ENCODE peak calls at places on chromosomes 7 and 10, in seven cellular contexts. K, T, F, R, M, Z and U are unnamed samples.

GRCh38 chr7:134873253-134873652 is 93.8 kb downstream of the CALD1 start:
- DNase-seq in K (no peak), T (no peak), F (peak), R (no peak), M (no peak), Z (no peak), U (no peak)

GRCh38 chr10:116766241-116767198 is 24.2 kb upstream of the HSPA12A start:
- DNase-seq in K (no peak), T (no peak), F (no peak), R (no peak), M (no peak), Z (no peak), U (no peak)

GRCh38 chr7:31633894-31634494 is 53.0 kb upstream of the PPP1R17 start:
- DNase-seq in K (no peak), T (peak), F (peak), R (no peak), M (peak), Z (peak), U (peak)

GRCh38 chr10:24721254-24722106 is 2.2 kb downstream of the ARHGAP21 start:
- DNase-seq in K (peak), T (no peak), F (peak), R (peak), M (peak), Z (peak), U (peak)

GRCh38 chr10:95513941-95514392 is 47.2 kb downstream of the SORBS1 start:
- DNase-seq in K (no peak), T (peak), F (peak), R (no peak), M (no peak), Z (no peak), U (no peak)

GRCh38 chr10:88159127-88159829 is 295.9 kb downstream of the PTEN start:
- DNase-seq in K (no peak), T (no peak), F (no peak), R (no peak), M (no peak), Z (no peak), U (no peak)

GRCh38 chr7:46494026-46494425 is 573.0 kb upstream of the IGFBP3 start:
- DNase-seq in K (no peak), T (no peak), F (peak), R (no peak), M (no peak), Z (no peak), U (no peak)

GRCh38 chr7:47337021-47337492 is 244.9 kb downstream of the TNS3 start:
- DNase-seq in K (no peak), T (no peak), F (no peak), R (no peak), M (no peak), Z (no peak), U (no peak)

GRCh38 chr10:118957966-118958365 is 71.5 kb upstream of the NANOS1 start:
- DNase-seq in K (no peak), T (no peak), F (no peak), R (no peak), M (no peak), Z (no peak), U (no peak)

GRCh38 chr10:3773465-3774017 is 11.5 kb downstream of the KLF6 start:
- DNase-seq in K (no peak), T (no peak), F (peak), R (no peak), M (no peak), Z (no peak), U (no peak)

GRCh38 chr10:23702977-23703414 is 264.1 kb downstream of the OTUD1 start:
- DNase-seq in K (peak), T (peak), F (peak), R (no peak), M (peak), Z (peak), U (peak)

GRCh38 chr10:76647276-76647675 is 990.3 kb downstream of the KCNMA1 start:
- DNase-seq in K (no peak), T (no peak), F (peak), R (no peak), M (no peak), Z (no peak), U (no peak)

GRCh38 chr10:114655671-114656070 is 2.4 kb downstream of the ABLIM1 start:
- DNase-seq in K (no peak), T (no peak), F (no peak), R (no peak), M (no peak), Z (no peak), U (no peak)

GRCh38 chr10:27607591-27607990 is 103.5 kb downstream of the RAB18 start:
- DNase-seq in K (no peak), T (no peak), F (no peak), R (no peak), M (no peak), Z (no peak), U (no peak)

GRCh38 chr7:108973075-108973474 is 403.4 kb downstream of the DNAJB9 start:
- DNase-seq in K (no peak), T (no peak), F (no peak), R (no peak), M (no peak), Z (no peak), U (peak)

GRCh38 chr10:7186387-7187032 is 224.3 kb downstream of the SFMBT2 start:
- DNase-seq in K (no peak), T (no peak), F (no peak), R (no peak), M (no peak), Z (no peak), U (no peak)

GRCh38 chr7:114715907-114716306 is 206.0 kb upstream of the MDFIC start:
- DNase-seq in K (no peak), T (no peak), F (peak), R (no peak), M (no peak), Z (no peak), U (no peak)

GRCh38 chr7:94022550-94022949 is 18.4 kb upstream of the BET1 start:
- DNase-seq in K (no peak), T (no peak), F (no peak), R (no peak), M (no peak), Z (no peak), U (no peak)

GRCh38 chr10:102280397-102281015 is 35.2 kb downstream of the GBF1 start:
- DNase-seq in K (peak), T (no peak), F (peak), R (no peak), M (no peak), Z (peak), U (peak)

GRCh38 chr10:13376297-13376696 is 28.2 kb upstream of the SEPHS1 start:
- DNase-seq in K (no peak), T (no peak), F (no peak), R (no peak), M (no peak), Z (no peak), U (no peak)

GRCh38 chr7:28065308-28065707 is 115.3 kb downstream of the JAZF1 start:
- DNase-seq in K (no peak), T (no peak), F (peak), R (no peak), M (no peak), Z (no peak), U (no peak)

GRCh38 chr7:7772385-7772784 is 54.0 kb upstream of the RPA3 start:
- DNase-seq in K (no peak), T (peak), F (no peak), R (no peak), M (no peak), Z (no peak), U (no peak)

GRCh38 chr10:37436361-37436760 is 311.0 kb downstream of the ANKRD30A start:
- DNase-seq in K (no peak), T (no peak), F (no peak), R (no peak), M (no peak), Z (no peak), U (no peak)

GRCh38 chr10:37434091-37434490 is 308.7 kb downstream of the ANKRD30A start:
- DNase-seq in K (no peak), T (peak), F (peak), R (no peak), M (no peak), Z (no peak), U (no peak)
- TF ChIP-seq CTCF in K (peak), T (peak), F (no peak), R (no peak), M (no peak), Z (no peak), U (no peak)

DNA sequence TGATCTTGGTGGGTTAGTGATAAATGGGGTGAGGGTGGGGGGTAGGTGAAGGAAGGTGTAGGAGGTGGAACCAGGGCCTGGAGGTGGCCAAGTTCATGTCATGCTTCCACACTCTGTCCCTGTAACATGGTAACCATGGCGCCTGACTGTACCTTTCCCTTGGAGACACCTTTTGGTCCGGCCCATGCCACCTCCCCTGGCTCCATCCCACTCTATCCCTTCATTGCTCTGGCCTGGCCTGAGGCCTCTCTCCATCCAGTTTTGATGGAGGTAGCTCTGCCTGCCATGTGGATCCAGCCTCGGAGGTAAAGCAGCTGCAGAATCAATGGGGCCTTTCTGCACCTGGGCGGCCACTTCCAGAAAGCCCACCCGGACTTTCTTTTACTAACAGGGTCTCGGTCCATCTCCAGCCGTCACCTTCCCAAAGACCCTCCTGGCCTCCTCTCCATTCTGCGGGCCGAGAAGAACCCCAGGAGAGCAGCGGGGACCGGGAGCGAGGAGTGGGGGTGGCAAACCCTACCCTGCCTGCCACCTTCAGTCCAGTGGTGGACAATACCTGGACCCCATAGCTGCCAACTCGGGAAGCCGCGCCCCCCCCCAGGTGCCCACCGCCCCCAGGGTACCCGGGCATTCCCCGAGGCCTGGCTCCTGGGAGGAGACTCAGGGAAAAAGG is 504 bp upstream of the TRRAP start:
- DNase-seq in K (no peak), T (no peak), F (no peak), R (no peak), M (no peak), Z (no peak), U (no peak)
- TF ChIP-seq CTCF in K (no peak), T (no peak), F (no peak), R (no peak), M (no peak), Z (no peak), U (no peak)

GRCh38 chr7:43799605-43800004 is 41.1 kb downstream of the BLVRA start:
- DNase-seq in K (no peak), T (no peak), F (no peak), R (no peak), M (no peak), Z (no peak), U (no peak)
- TF ChIP-seq CTCF in K (no peak), T (no peak), F (no peak), R (no peak), M (no peak), Z (no peak), U (no peak)

DNA sequence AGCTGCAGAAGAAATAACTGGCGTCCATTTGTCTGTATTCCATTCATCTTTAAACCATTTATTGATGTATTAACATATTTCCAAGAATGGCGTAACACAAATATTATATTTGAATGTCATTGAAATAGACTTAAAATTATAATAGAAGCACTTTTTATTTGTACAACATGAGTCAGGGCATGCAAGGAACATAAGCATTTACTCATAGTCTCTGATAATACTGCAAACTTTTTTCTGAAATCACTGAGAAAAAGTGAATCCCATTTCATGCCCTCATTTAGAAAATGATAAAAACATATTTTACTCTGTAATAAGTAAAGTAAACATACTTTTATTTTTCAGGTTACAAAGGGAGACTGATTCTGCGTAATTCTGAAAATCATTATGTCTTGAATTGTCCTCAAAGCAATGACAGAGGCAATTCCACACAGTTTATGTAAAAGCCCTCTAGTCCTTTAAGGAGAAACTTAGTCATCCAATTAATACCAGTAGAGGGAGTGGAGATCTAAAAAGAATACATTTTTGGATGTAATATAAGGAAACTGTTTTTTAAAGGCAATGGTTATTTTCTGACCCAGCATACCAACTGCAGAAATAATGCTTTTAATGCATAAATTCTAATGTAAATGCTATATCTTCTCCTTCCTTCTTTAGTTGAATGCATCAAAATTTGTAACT is 58.1 kb downstream of the AGMO start:
- DNase-seq in K (no peak), T (no peak), F (peak), R (no peak), M (no peak), Z (no peak), U (no peak)
- TF ChIP-seq CTCF in K (no peak), T (no peak), F (peak), R (no peak), M (no peak), Z (no peak), U (no peak)

GRCh38 chr10:36224431-36224985 is 582.4 kb upstream of the FZD8 start:
- DNase-seq in K (no peak), T (no peak), F (peak), R (no peak), M (no peak), Z (no peak), U (no peak)

GRCh38 chr10:36220122-36220521 is 578.0 kb upstream of the FZD8 start:
- DNase-seq in K (no peak), T (no peak), F (no peak), R (no peak), M (no peak), Z (no peak), U (no peak)
- TF ChIP-seq CTCF in K (no peak), T (no peak), F (no peak), R (no peak), M (no peak), Z (no peak), U (no peak)

GRCh38 chr10:103930881-103931280 is 12.9 kb upstream of the STN1 start:
- DNase-seq in K (no peak), T (no peak), F (no peak), R (no peak), M (no peak), Z (no peak), U (no peak)
- TF ChIP-seq CTCF in K (no peak), T (no peak), F (no peak), R (no peak), M (no peak), Z (no peak), U (no peak)

GRCh38 chr7:149074116-149074885 is 16.2 kb downstream of the ZNF786 start:
- DNase-seq in K (no peak), T (no peak), F (no peak), R (no peak), M (no peak), Z (no peak), U (no peak)

GRCh38 chr7:149072438-149072775 is 18.1 kb downstream of the ZNF786 start:
- DNase-seq in K (no peak), T (no peak), F (no peak), R (no peak), M (no peak), Z (no peak), U (no peak)

GRCh38 chr7:149071182-149071635 is 19.3 kb downstream of the ZNF786 start:
- DNase-seq in K (no peak), T (no peak), F (no peak), R (no peak), M (no peak), Z (no peak), U (no peak)

GRCh38 chr7:149070372-149071140 is 20.0 kb downstream of the ZNF786 start:
- DNase-seq in K (no peak), T (no peak), F (no peak), R (no peak), M (no peak), Z (no peak), U (no peak)

GRCh38 chr7:149071641-149072437 is 18.7 kb downstream of the ZNF786 start:
- DNase-seq in K (peak), T (no peak), F (no peak), R (peak), M (peak), Z (peak), U (peak)
- TF ChIP-seq CTCF in K (peak), T (no peak), F (peak), R (no peak), M (peak), Z (peak), U (peak)

DNA sequence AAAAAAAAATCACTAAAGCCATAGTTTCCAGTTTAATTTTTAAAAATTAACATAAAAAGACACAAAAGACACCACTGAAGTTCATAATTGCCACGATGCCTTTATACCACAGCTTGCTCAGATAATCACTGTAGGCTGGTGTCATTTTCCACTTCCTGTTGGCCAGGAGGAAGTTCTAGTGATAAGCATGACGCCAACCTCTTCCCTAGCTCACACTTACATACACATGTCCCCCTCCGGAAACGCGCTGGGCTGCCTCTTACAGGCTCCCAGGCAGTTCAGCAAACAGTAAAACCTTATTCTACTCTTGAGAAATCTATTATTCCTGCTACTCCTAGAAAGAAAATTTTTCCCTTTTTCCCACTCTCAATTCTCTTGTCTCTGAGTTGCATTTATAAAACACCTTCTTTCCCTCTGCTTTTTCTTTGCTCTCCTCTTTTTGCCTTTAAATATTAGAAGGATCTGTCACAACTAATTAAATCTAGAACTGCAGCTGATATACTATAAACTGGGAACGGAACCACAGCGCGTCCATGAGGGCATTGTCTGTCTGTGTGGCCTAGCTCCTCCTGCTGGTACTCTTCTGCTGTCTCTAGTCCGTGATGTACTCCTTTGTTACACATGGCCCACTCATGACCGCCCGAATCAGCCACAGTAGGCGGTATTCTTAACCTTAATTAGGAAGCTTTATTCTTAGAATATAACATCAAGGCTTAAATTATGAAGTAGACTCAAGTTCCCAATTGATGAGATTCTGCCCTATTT is 664.9 kb downstream of the CNTNAP2 start:
- DNase-seq in K (no peak), T (no peak), F (no peak), R (no peak), M (no peak), Z (no peak), U (no peak)
- TF ChIP-seq CTCF in K (no peak), T (no peak), F (no peak), R (no peak), M (no peak), Z (no peak), U (no peak)

DNA sequence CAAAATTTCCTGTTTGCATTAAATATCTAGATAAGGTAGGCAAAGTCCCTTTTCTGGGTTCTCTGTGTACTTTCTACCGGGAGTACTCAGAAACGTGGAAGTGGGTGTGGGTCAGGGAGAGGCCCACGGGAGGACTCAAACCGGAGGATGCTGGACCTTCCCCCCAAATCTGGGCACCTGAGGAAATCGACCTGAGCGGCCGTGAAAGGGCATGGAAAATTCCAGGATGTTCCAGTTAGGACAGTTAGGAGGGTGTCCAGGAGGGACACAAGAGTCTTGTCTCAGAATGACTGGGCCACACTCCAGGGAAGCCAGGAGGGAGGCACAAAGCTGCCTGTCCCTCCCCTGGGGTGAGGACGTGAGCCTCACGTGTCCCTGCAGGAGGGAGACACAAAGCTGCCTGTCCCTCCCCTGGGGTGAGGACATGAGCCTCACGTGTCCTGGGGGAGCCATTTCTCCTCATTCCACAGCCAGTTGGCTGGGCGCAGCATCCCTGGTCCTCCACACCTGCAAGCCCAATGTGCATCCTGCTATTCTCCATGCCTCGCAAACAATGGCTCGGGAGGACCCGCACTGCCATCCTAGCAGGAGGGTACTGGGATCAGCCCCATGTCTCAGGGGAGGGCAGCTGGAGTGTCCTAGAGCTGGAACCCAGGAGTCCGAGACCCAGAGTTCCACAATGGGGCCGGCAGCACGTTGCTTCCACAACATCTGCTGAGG is 190.5 kb upstream of the PPP2R2D start:
- DNase-seq in K (no peak), T (no peak), F (no peak), R (no peak), M (no peak), Z (no peak), U (no peak)
- TF ChIP-seq CTCF in K (no peak), T (no peak), F (no peak), R (no peak), M (no peak), Z (no peak), U (no peak)

DNA sequence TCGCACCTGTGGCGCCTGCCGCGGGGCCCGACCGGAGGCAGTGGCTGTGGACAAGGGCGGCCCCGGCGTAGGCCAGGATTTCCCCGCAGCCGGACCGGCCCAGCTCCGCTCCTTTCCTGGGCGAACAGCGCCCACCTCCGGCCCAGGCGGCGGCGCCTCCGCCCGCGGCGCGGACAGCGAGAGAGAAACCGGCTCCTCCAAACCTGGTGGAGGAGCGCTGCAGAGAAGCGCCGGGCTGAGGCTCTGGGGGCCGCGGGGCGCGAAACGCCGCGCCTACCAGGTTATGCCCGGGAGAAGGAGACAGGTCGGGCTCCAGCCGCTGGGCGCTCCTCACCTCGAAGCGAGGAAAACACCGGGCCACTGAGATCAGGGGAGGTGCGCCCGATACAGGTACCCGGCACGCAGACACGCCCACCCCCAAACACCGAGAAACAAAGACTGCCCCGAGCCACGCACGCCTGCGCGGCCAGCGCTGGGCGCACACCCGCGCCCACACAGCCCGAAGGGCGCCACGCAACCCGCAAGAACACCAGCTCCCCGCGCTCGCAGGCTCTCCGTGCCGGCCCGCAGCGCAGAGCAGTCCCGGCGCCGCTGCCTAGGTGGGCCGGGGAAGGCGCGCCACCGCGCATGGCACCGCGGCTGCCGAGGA is 3.3 kb downstream of the GRID1 start:
- DNase-seq in K (peak), T (peak), F (no peak), R (peak), M (peak), Z (peak), U (peak)
- TF ChIP-seq CTCF in K (peak), T (peak), F (no peak), R (no peak), M (no peak), Z (peak), U (no peak)